ENCODE peak calls at places on chromosomes 1 and 21, in nine cellular contexts. B is AG09319, H is fibroblast of villous mesenchyme, R is mesothelial cell of epicardium, L is fibroblast of lung, X is AG04449, S is RWPE1, Z is A549, J is Calu3. G is an unnamed sample.

GRCh38 chr1:55052221-55053142 is 13.1 kb downstream of the PCSK9 start:
- DNase-seq in B (no peak), H (no peak), R (no peak), L (no peak), X (no peak), S (no peak), Z (no peak), J (no peak), G (no peak)

GRCh38 chr1:46594068-46594467 is 10.0 kb downstream of the MKNK1 start:
- DNase-seq in B (no peak), H (no peak), R (no peak), L (no peak), X (no peak), S (no peak), Z (no peak), J (no peak), G (no peak)

GRCh38 chr1:42334240-42335049 is 590 bp downstream of the FOXJ3 start:
- DNase-seq in B (no peak), H (peak; percentile 64), R (no peak), L (peak; percentile 45), X (no peak), S (peak; percentile 68), Z (peak; percentile 69), J (peak; percentile 40), G (peak; percentile 48)

GRCh38 chr1:89954401-89954800 is 40.5 kb upstream of the ZNF326 start:
- DNase-seq in B (no peak), H (no peak), R (no peak), L (no peak), X (no peak), S (no peak), Z (no peak), J (no peak), G (no peak)

GRCh38 chr1:165824269-165824643 is 3.2 kb upstream of the UCK2 start:
- DNase-seq in B (no peak), H (no peak), R (no peak), L (no peak), X (no peak), S (no peak), Z (no peak), J (no peak), G (no peak)

GRCh38 chr1:168466703-168467081 is 77.1 kb downstream of the XCL2 start:
- DNase-seq in B (no peak), H (no peak), R (no peak), L (no peak), X (no peak), S (no peak), Z (no peak), J (no peak), G (no peak)

GRCh38 chr1:15724949-15725880 is 10.8 kb upstream of the SLC25A34 start:
- DNase-seq in B (no peak), H (peak; percentile 22), R (no peak), L (no peak), X (no peak), S (no peak), Z (no peak), J (no peak), G (no peak)

GRCh38 chr1:118185083-118185899 is at the start of gene SPAG17:
- DNase-seq in B (no peak), H (peak; percentile 27), R (peak; percentile 84), L (peak; percentile 66), X (no peak), S (no peak), Z (peak; percentile 53), J (peak; percentile 76), G (peak; percentile 88)

GRCh38 chr21:42219606-42220137 is 732 bp downstream of the ABCG1 start:
- DNase-seq in B (no peak), H (no peak), R (peak; percentile 52), L (peak; percentile 5), X (no peak), S (no peak), Z (no peak), J (no peak), G (no peak)

GRCh38 chr21:27648560-27648959 is 681.7 kb upstream of the ADAMTS5 start:
- DNase-seq in B (peak; percentile 11), H (peak; percentile 88), R (no peak), L (peak; percentile 76), X (peak; percentile 68), S (peak; percentile 16), Z (no peak), J (no peak), G (no peak)

GRCh38 chr1:110390692-110391232 is at the start of gene SLC16A4:
- DNase-seq in B (peak; percentile 76), H (peak; percentile 81), R (no peak), L (peak; percentile 86), X (peak; percentile 47), S (peak; percentile 19), Z (peak; percentile 79), J (no peak), G (peak; percentile 11)

GRCh38 chr21:37551406-37552355 is 185.1 kb downstream of the DYRK1A start:
- DNase-seq in B (no peak), H (peak; percentile 62), R (peak; percentile 47), L (peak; percentile 18), X (no peak), S (no peak), Z (no peak), J (no peak), G (no peak)

GRCh38 chr1:47875831-47876586 is 121.2 kb downstream of the TRABD2B start:
- DNase-seq in B (no peak), H (peak; percentile 35), R (no peak), L (no peak), X (no peak), S (no peak), Z (peak; percentile 60), J (peak; percentile 31), G (no peak)

GRCh38 chr1:119674835-119675289 is 26.8 kb upstream of the ZNF697 start:
- DNase-seq in B (peak; percentile 83), H (peak; percentile 85), R (no peak), L (peak; percentile 80), X (no peak), S (peak; percentile 90), Z (no peak), J (peak; percentile 71), G (no peak)

GRCh38 chr1:238063454-238063853 is 172.7 kb upstream of the ZP4 start:
- DNase-seq in B (no peak), H (no peak), R (no peak), L (peak; percentile 94), X (no peak), S (peak; percentile 83), Z (peak; percentile 2), J (peak; percentile 86), G (no peak)

GRCh38 chr1:201769966-201770365 is 59.0 kb upstream of the IPO9 start:
- DNase-seq in B (peak; percentile 80), H (peak; percentile 73), R (no peak), L (peak; percentile 95), X (no peak), S (no peak), Z (no peak), J (no peak), G (peak; percentile 20)

DNA sequence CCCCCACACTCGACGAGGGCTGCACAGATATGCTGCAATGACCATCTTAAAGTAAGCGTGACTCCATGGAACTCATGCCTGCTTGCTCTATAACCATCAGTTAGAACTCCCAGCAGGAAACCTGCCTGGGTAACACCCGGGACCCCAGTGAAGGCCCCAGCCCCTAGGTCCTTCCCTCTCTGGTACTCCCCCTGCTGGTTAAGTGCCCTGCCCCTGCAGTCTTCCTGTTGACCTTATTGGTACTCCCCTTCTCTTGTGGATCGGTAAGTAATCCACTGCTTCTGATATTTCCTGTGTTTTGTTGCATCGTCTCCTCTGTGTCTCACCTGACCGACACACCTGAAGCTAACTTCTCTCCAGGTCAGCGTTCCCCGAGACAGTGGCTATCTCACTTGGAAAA is 104.8 kb upstream of the COG2 start:
- DNase-seq in B (no peak), H (no peak), R (no peak), L (no peak), X (no peak), S (no peak), Z (no peak), J (no peak), G (no peak)
- TF ChIP-seq CTCF in B (no peak), H (peak; percentile 7), R (no peak), L (no peak), X (no peak), S (no peak), Z (no peak), J (no peak), G (no peak)

GRCh38 chr1:40862008-40862863 is at the start of gene CITED4:
- DNase-seq in B (peak; percentile 74), H (peak; percentile 90), R (peak; percentile 93), L (peak; percentile 81), X (no peak), S (peak; percentile 95), Z (peak; percentile 95), J (peak; percentile 97), G (peak; percentile 95)
- TF ChIP-seq CTCF in B (no peak), H (no peak), R (no peak), L (peak; percentile 29), X (peak; percentile 1), S (no peak), Z (peak; percentile 52), J (peak; percentile 57), G (no peak)

GRCh38 chr1:161179698-161180097 is 2.4 kb upstream of the B4GALT3 start:
- DNase-seq in B (no peak), H (no peak), R (no peak), L (no peak), X (no peak), S (no peak), Z (no peak), J (no peak), G (no peak)

GRCh38 chr1:161176468-161177111 is 717 bp downstream of the B4GALT3 start:
- DNase-seq in B (no peak), H (no peak), R (no peak), L (no peak), X (no peak), S (peak; percentile 17), Z (no peak), J (no peak), G (no peak)

GRCh38 chr1:161177936-161178244 is 583 bp upstream of the B4GALT3 start:
- DNase-seq in B (no peak), H (no peak), R (no peak), L (no peak), X (no peak), S (no peak), Z (no peak), J (no peak), G (no peak)

GRCh38 chr1:161175771-161176453 is 1.4 kb downstream of the B4GALT3 start:
- DNase-seq in B (no peak), H (no peak), R (no peak), L (no peak), X (no peak), S (no peak), Z (no peak), J (no peak), G (no peak)

GRCh38 chr1:161177112-161177935 is at the start of gene B4GALT3:
- DNase-seq in B (no peak), H (peak; percentile 78), R (peak; percentile 99), L (peak; percentile 70), X (no peak), S (peak; percentile 94), Z (peak; percentile 81), J (peak; percentile 98), G (peak; percentile 96)
- TF ChIP-seq CTCF in B (no peak), H (no peak), R (no peak), L (no peak), X (no peak), S (no peak), Z (no peak), J (peak; percentile 25), G (no peak)

DNA sequence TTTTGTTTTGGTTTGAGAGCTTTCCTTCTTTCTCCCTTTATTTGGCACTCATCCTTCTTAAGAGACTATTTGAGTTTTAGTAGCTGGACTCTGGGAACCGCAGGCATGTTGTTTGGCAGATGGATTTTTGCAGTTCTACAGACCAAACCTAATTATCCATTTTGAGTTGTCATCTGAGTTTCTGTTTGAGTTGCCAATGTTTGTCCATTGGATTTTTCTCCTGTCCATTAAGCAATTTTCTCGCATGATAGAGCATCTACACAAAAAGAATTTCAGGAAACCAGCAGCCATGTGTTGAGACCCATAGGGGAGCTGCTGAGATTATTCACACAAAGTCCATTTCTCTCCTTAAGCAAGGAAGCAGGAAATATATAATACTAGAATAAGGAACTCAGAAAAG is 17.2 kb upstream of the CXADR start:
- DNase-seq in B (peak; percentile 2), H (peak; percentile 20), R (no peak), L (peak; percentile 92), X (no peak), S (no peak), Z (no peak), J (no peak), G (no peak)
- TF ChIP-seq CTCF in B (no peak), H (no peak), R (no peak), L (no peak), X (no peak), S (no peak), Z (no peak), J (no peak), G (no peak)